ENCODE peak calls at places on chromosomes 3 and 15, in seven cellular contexts. U is occipital lobe; Y is COR-L47; N is CD8-positive, alpha-beta memory T cell; P is caudate nucleus; I is stimulated activated CD4-positive, alpha-beta T cell treated with anti-CD3 and anti-CD28 coated beads, Interleukin-2, amount 100 ng/mL, for 48 hours; C is naive B cell. M is an unnamed sample.
A peak's percentile ranks its signal among the peaks of the same experiment; 100 is the strongest.

GRCh38 chr3:7950890-7951289 is 550.7 kb upstream of the LMCD1 start:
- DNase-seq in U (no peak), Y (no peak), N (no peak), P (no peak), I (no peak), C (no peak), M (no peak)

GRCh38 chr15:41955100-41955499 is 17.3 kb downstream of the EHD4 start:
- DNase-seq in U (no peak), Y (no peak), N (no peak), P (no peak), I (no peak), C (no peak), M (no peak)

GRCh38 chr15:68694111-68694510 is 115.3 kb downstream of the CORO2B start:
- DNase-seq in U (no peak), Y (no peak), N (no peak), P (no peak), I (no peak), C (no peak), M (no peak)

GRCh38 chr15:32936283-32936918 is 218.6 kb downstream of the GREM1 start:
- DNase-seq in U (no peak), Y (peak; percentile 12), N (no peak), P (no peak), I (no peak), C (no peak), M (no peak)

GRCh38 chr3:20539666-20540460 is 353.9 kb upstream of the SGO1 start:
- DNase-seq in U (no peak), Y (no peak), N (no peak), P (no peak), I (no peak), C (no peak), M (no peak)

GRCh38 chr3:183664913-183665381 is 29.5 kb downstream of the KLHL24 start:
- DNase-seq in U (no peak), Y (no peak), N (no peak), P (no peak), I (no peak), C (no peak), M (no peak)

GRCh38 chr3:140922634-140923033 is 19.0 kb upstream of the SLC25A36 start:
- DNase-seq in U (no peak), Y (no peak), N (no peak), P (no peak), I (no peak), C (peak; percentile 17), M (no peak)

GRCh38 chr3:128760027-128760426 is 34.0 kb downstream of the RAB7A start:
- DNase-seq in U (no peak), Y (no peak), N (no peak), P (no peak), I (no peak), C (no peak), M (no peak)

GRCh38 chr3:106034313-106034712 is 165.5 kb upstream of the CBLB start:
- DNase-seq in U (no peak), Y (no peak), N (no peak), P (no peak), I (no peak), C (no peak), M (no peak)

GRCh38 chr3:160754371-160754854 is 1.6 kb upstream of the PPM1L start:
- DNase-seq in U (no peak), Y (peak; percentile 45), N (peak; percentile 49), P (peak; percentile 44), I (no peak), C (no peak), M (peak; percentile 31)

GRCh38 chr3:129575987-129576364 is 30.5 kb downstream of the PLXND1 start:
- DNase-seq in U (no peak), Y (no peak), N (no peak), P (no peak), I (no peak), C (no peak), M (no peak)

GRCh38 chr15:98121957-98122356 is 161.5 kb downstream of the ARRDC4 start:
- DNase-seq in U (no peak), Y (no peak), N (no peak), P (no peak), I (no peak), C (no peak), M (no peak)

GRCh38 chr3:189270248-189270832 is 98.6 kb downstream of the TPRG1 start:
- DNase-seq in U (peak; percentile 37), Y (peak; percentile 89), N (no peak), P (peak; percentile 5), I (no peak), C (no peak), M (no peak)

GRCh38 chr3:57889807-57890206 is 118.4 kb upstream of the FLNB start:
- DNase-seq in U (no peak), Y (no peak), N (no peak), P (no peak), I (no peak), C (no peak), M (no peak)

GRCh38 chr3:197306374-197307086 is 8.1 kb upstream of the DLG1 start:
- DNase-seq in U (no peak), Y (no peak), N (no peak), P (no peak), I (no peak), C (no peak), M (no peak)

GRCh38 chr3:26428992-26429391 is 193.6 kb upstream of the LRRC3B start:
- DNase-seq in U (no peak), Y (no peak), N (no peak), P (no peak), I (no peak), C (no peak), M (no peak)

GRCh38 chr15:82873000-82873680 is 63.7 kb downstream of the WHAMM start:
- DNase-seq in U (no peak), Y (no peak), N (no peak), P (no peak), I (no peak), C (no peak), M (no peak)

GRCh38 chr3:108342829-108343478 is 46.6 kb downstream of the HHLA2 start:
- DNase-seq in U (no peak), Y (no peak), N (no peak), P (no peak), I (no peak), C (no peak), M (no peak)

GRCh38 chr3:192410684-192410960 is 316.7 kb downstream of the FGF12 start:
- DNase-seq in U (no peak), Y (no peak), N (no peak), P (no peak), I (no peak), C (no peak), M (no peak)

GRCh38 chr3:69323941-69324340 is 61.9 kb downstream of the FRMD4B start:
- DNase-seq in U (no peak), Y (no peak), N (no peak), P (no peak), I (no peak), C (no peak), M (no peak)

GRCh38 chr3:16067837-16068471 is 106.5 kb upstream of the GALNT15 start:
- DNase-seq in U (no peak), Y (no peak), N (no peak), P (no peak), I (no peak), C (no peak), M (no peak)

GRCh38 chr3:177249203-177249602 is 51.9 kb upstream of the TBL1XR1 start:
- DNase-seq in U (no peak), Y (no peak), N (no peak), P (no peak), I (no peak), C (no peak), M (no peak)

GRCh38 chr3:45992820-45993219 is 2.8 kb downstream of the FYCO1 start:
- DNase-seq in U (no peak), Y (no peak), N (no peak), P (no peak), I (no peak), C (no peak), M (no peak)

GRCh38 chr15:23564798-23565394 is 578 bp upstream of the MKRN3 start:
- DNase-seq in U (no peak), Y (peak; percentile 28), N (no peak), P (no peak), I (no peak), C (no peak), M (no peak)

GRCh38 chr3:117219296-117219695 is 509.7 kb downstream of the TUSC7 start:
- DNase-seq in U (no peak), Y (no peak), N (no peak), P (no peak), I (no peak), C (no peak), M (no peak)

GRCh38 chr15:74631408-74631807 is 15.8 kb downstream of the CLK3 start:
- DNase-seq in U (no peak), Y (no peak), N (no peak), P (no peak), I (no peak), C (no peak), M (no peak)

GRCh38 chr3:88150371-88150770 is 612 bp downstream of the C3orf38 start:
- DNase-seq in U (no peak), Y (no peak), N (no peak), P (no peak), I (no peak), C (peak; percentile 51), M (no peak)